ENCODE peak calls at places on chromosomes 16 and 17, in four cellular contexts. One of them, this sample, is unnamed.

GRCh38 chr16:26454102-26454501 is 612.6 kb upstream of the C16orf82 start:
- DNase-seq in heart left ventricle: no peak
- DNase-seq in transverse colon: no peak
- DNase-seq in amniotic stem cell: no peak
- DNase-seq in this sample: no peak

GRCh38 chr16:8087597-8088279 is 502.6 kb downstream of the TMEM114 start:
- DNase-seq in heart left ventricle: no peak
- DNase-seq in transverse colon: no peak
- DNase-seq in amniotic stem cell: no peak
- DNase-seq in this sample: no peak

GRCh38 chr17:72587773-72588511 is 467.1 kb downstream of the SOX9 start:
- DNase-seq in heart left ventricle: no peak
- DNase-seq in transverse colon: peak
- DNase-seq in amniotic stem cell: no peak
- DNase-seq in this sample: no peak

GRCh38 chr17:72126575-72127486 is 6.0 kb downstream of the SOX9 start:
- DNase-seq in heart left ventricle: no peak
- DNase-seq in transverse colon: peak
- DNase-seq in amniotic stem cell: no peak
- DNase-seq in this sample: no peak

GRCh38 chr16:2046889-2047329 is 725 bp downstream of the NTHL1 start:
- DNase-seq in heart left ventricle: no peak
- DNase-seq in transverse colon: no peak
- DNase-seq in amniotic stem cell: no peak
- DNase-seq in this sample: no peak

GRCh38 chr17:2707721-2708584 is 3.6 kb downstream of the CLUH start:
- DNase-seq in heart left ventricle: peak
- DNase-seq in transverse colon: peak
- DNase-seq in amniotic stem cell: no peak
- DNase-seq in this sample: no peak

GRCh38 chr16:24970708-24971107 is 44.5 kb downstream of the ARHGAP17 start:
- DNase-seq in heart left ventricle: no peak
- DNase-seq in transverse colon: no peak
- DNase-seq in amniotic stem cell: no peak
- DNase-seq in this sample: no peak

GRCh38 chr17:38919316-38920078 is 5.9 kb upstream of the LASP1NB start:
- DNase-seq in heart left ventricle: no peak
- DNase-seq in transverse colon: no peak
- DNase-seq in amniotic stem cell: no peak
- DNase-seq in this sample: peak

GRCh38 chr17:65400701-65401100 is 160.7 kb downstream of the AXIN2 start:
- DNase-seq in heart left ventricle: no peak
- DNase-seq in transverse colon: no peak
- DNase-seq in amniotic stem cell: no peak
- DNase-seq in this sample: no peak

GRCh38 chr17:60539807-60540206 is 13.8 kb upstream of the APPBP2 start:
- DNase-seq in heart left ventricle: no peak
- DNase-seq in transverse colon: no peak
- DNase-seq in amniotic stem cell: no peak
- DNase-seq in this sample: no peak

GRCh38 chr16:80427800-80428199 is 113.0 kb upstream of the DYNLRB2 start:
- DNase-seq in heart left ventricle: no peak
- DNase-seq in transverse colon: no peak
- DNase-seq in amniotic stem cell: no peak
- DNase-seq in this sample: no peak

GRCh38 chr17:80923211-80924110 is 68.2 kb upstream of the CHMP6 start:
- DNase-seq in heart left ventricle: peak
- DNase-seq in transverse colon: no peak
- DNase-seq in amniotic stem cell: no peak
- DNase-seq in this sample: no peak

GRCh38 chr17:2084129-2084765 is 29.3 kb downstream of the HIC1 start:
- DNase-seq in heart left ventricle: peak
- DNase-seq in transverse colon: peak
- DNase-seq in amniotic stem cell: no peak
- DNase-seq in this sample: peak

This sample was measured in uterus.